ENCODE peak calls at places on chromosomes 6 and 20, in seven cellular contexts. One of them, this sample, is unnamed.

GRCh38 chr6:112413805-112414204 is 66.7 kb downstream of the RFPL4B start:
- DNase-seq in heart left ventricle: no peak
- DNase-seq in mucosa of descending colon: no peak
- DNase-seq in H9: no peak
- DNase-seq in lower leg skin: no peak
- DNase-seq in fibroblast of lung: no peak
- DNase-seq in mammary epithelial cell: peak
- DNase-seq in this sample: no peak

GRCh38 chr20:36010745-36011326 is 42.4 kb downstream of the CNBD2 start:
- DNase-seq in heart left ventricle: no peak
- DNase-seq in mucosa of descending colon: no peak
- DNase-seq in H9: no peak
- DNase-seq in lower leg skin: no peak
- DNase-seq in fibroblast of lung: no peak
- DNase-seq in mammary epithelial cell: no peak
- DNase-seq in this sample: no peak

GRCh38 chr6:121584591-121585369 is 149.3 kb downstream of the GJA1 start:
- DNase-seq in heart left ventricle: no peak
- DNase-seq in mucosa of descending colon: no peak
- DNase-seq in H9: no peak
- DNase-seq in lower leg skin: no peak
- DNase-seq in fibroblast of lung: peak
- DNase-seq in mammary epithelial cell: no peak
- DNase-seq in this sample: no peak

GRCh38 chr6:136736281-136736960 is 55.9 kb downstream of the MAP3K5 start:
- DNase-seq in heart left ventricle: no peak
- DNase-seq in mucosa of descending colon: no peak
- DNase-seq in H9: no peak
- DNase-seq in lower leg skin: no peak
- DNase-seq in fibroblast of lung: no peak
- DNase-seq in mammary epithelial cell: no peak
- DNase-seq in this sample: no peak

GRCh38 chr20:57779401-57780003 is 69.7 kb upstream of the PMEPA1 start:
- DNase-seq in heart left ventricle: no peak
- DNase-seq in mucosa of descending colon: no peak
- DNase-seq in H9: no peak
- DNase-seq in lower leg skin: peak
- DNase-seq in fibroblast of lung: no peak
- DNase-seq in mammary epithelial cell: peak
- DNase-seq in this sample: no peak

GRCh38 chr20:58352454-58352853 is 36.6 kb upstream of the VAPB start:
- DNase-seq in heart left ventricle: no peak
- DNase-seq in mucosa of descending colon: no peak
- DNase-seq in H9: no peak
- DNase-seq in lower leg skin: no peak
- DNase-seq in fibroblast of lung: no peak
- DNase-seq in mammary epithelial cell: no peak
- DNase-seq in this sample: peak

GRCh38 chr6:166940643-166941068 is 15.7 kb downstream of the RNASET2 start:
- DNase-seq in heart left ventricle: no peak
- DNase-seq in mucosa of descending colon: no peak
- DNase-seq in H9: no peak
- DNase-seq in lower leg skin: peak
- DNase-seq in fibroblast of lung: peak
- DNase-seq in mammary epithelial cell: no peak
- DNase-seq in this sample: no peak

GRCh38 chr20:14470231-14470894 is 133.0 kb upstream of the FLRT3 start:
- DNase-seq in heart left ventricle: no peak
- DNase-seq in mucosa of descending colon: peak
- DNase-seq in H9: no peak
- DNase-seq in lower leg skin: no peak
- DNase-seq in fibroblast of lung: no peak
- DNase-seq in mammary epithelial cell: no peak
- DNase-seq in this sample: no peak

GRCh38 chr6:131754088-131754487 is 43.3 kb upstream of the CTAGE9 start:
- DNase-seq in heart left ventricle: no peak
- DNase-seq in mucosa of descending colon: no peak
- DNase-seq in H9: no peak
- DNase-seq in lower leg skin: no peak
- DNase-seq in fibroblast of lung: peak
- DNase-seq in mammary epithelial cell: no peak
- DNase-seq in this sample: no peak

GRCh38 chr6:13926378-13926777 is 1.6 kb downstream of the RNF182 start:
- DNase-seq in heart left ventricle: no peak
- DNase-seq in mucosa of descending colon: no peak
- DNase-seq in H9: no peak
- DNase-seq in lower leg skin: no peak
- DNase-seq in fibroblast of lung: no peak
- DNase-seq in mammary epithelial cell: no peak
- DNase-seq in this sample: no peak

GRCh38 chr6:26556263-26557070 is 18.3 kb downstream of the HMGN4 start:
- DNase-seq in heart left ventricle: no peak
- DNase-seq in mucosa of descending colon: no peak
- DNase-seq in H9: peak
- DNase-seq in lower leg skin: no peak
- DNase-seq in fibroblast of lung: peak
- DNase-seq in mammary epithelial cell: peak
- DNase-seq in this sample: peak

GRCh38 chr20:8661229-8662023 is 407.5 kb upstream of the PLCB4 start:
- DNase-seq in heart left ventricle: no peak
- DNase-seq in mucosa of descending colon: no peak
- DNase-seq in H9: no peak
- DNase-seq in lower leg skin: no peak
- DNase-seq in fibroblast of lung: no peak
- DNase-seq in mammary epithelial cell: no peak
- DNase-seq in this sample: peak

DNA sequence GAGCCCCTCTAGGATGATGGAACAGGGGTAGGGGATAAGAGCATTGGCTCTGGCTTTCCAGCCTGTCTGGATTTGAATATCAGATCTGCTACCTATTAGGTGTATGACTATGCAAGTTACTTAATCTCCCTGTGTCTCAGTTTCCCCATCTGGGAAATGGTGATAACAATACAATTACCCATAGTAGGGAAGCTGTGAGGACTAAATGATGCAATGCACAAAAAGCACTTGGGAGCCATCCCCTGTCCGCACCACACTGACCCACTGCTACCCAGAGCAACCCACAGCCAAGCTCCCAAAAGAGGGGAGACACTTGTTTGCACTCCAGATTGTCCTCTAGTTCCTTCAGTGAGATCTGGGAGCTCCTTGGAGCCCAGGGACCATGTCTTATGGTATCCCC is 30.1 kb downstream of the C6orf132 start:
- DNase-seq in heart left ventricle: no peak
- DNase-seq in mucosa of descending colon: no peak
- DNase-seq in H9: no peak
- DNase-seq in lower leg skin: no peak
- DNase-seq in fibroblast of lung: no peak
- DNase-seq in mammary epithelial cell: no peak
- DNase-seq in this sample: no peak
- TF ChIP-seq CTCF in heart left ventricle: no peak
- TF ChIP-seq CTCF in mucosa of descending colon: no peak
- TF ChIP-seq CTCF in H9: no peak
- TF ChIP-seq CTCF in lower leg skin: no peak
- TF ChIP-seq CTCF in fibroblast of lung: no peak
- TF ChIP-seq CTCF in mammary epithelial cell: no peak
- TF ChIP-seq CTCF in this sample: no peak

GRCh38 chr6:1004885-1005635 is 306.8 kb upstream of the FOXQ1 start:
- DNase-seq in heart left ventricle: no peak
- DNase-seq in mucosa of descending colon: no peak
- DNase-seq in H9: no peak
- DNase-seq in lower leg skin: no peak
- DNase-seq in fibroblast of lung: no peak
- DNase-seq in mammary epithelial cell: peak
- DNase-seq in this sample: no peak
- TF ChIP-seq CTCF in heart left ventricle: no peak
- TF ChIP-seq CTCF in mucosa of descending colon: no peak
- TF ChIP-seq CTCF in H9: no peak
- TF ChIP-seq CTCF in lower leg skin: no peak
- TF ChIP-seq CTCF in fibroblast of lung: no peak
- TF ChIP-seq CTCF in mammary epithelial cell: no peak
- TF ChIP-seq CTCF in this sample: no peak

GRCh38 chr20:16666272-16666671 is 63.6 kb upstream of the SNRPB2 start:
- DNase-seq in heart left ventricle: no peak
- DNase-seq in mucosa of descending colon: no peak
- DNase-seq in H9: no peak
- DNase-seq in lower leg skin: no peak
- DNase-seq in fibroblast of lung: no peak
- DNase-seq in mammary epithelial cell: no peak
- DNase-seq in this sample: no peak
- TF ChIP-seq CTCF in heart left ventricle: no peak
- TF ChIP-seq CTCF in mucosa of descending colon: no peak
- TF ChIP-seq CTCF in H9: peak
- TF ChIP-seq CTCF in lower leg skin: no peak
- TF ChIP-seq CTCF in fibroblast of lung: no peak
- TF ChIP-seq CTCF in mammary epithelial cell: peak
- TF ChIP-seq CTCF in this sample: no peak

GRCh38 chr6:105714846-105715245 is 312.0 kb upstream of the PREP start:
- DNase-seq in heart left ventricle: no peak
- DNase-seq in mucosa of descending colon: no peak
- DNase-seq in H9: no peak
- DNase-seq in lower leg skin: no peak
- DNase-seq in fibroblast of lung: no peak
- DNase-seq in mammary epithelial cell: no peak
- DNase-seq in this sample: no peak

GRCh38 chr6:105711216-105711615 is 308.3 kb upstream of the PREP start:
- DNase-seq in heart left ventricle: no peak
- DNase-seq in mucosa of descending colon: no peak
- DNase-seq in H9: no peak
- DNase-seq in lower leg skin: no peak
- DNase-seq in fibroblast of lung: no peak
- DNase-seq in mammary epithelial cell: peak
- DNase-seq in this sample: no peak

GRCh38 chr6:105713474-105714118 is 310.7 kb upstream of the PREP start:
- DNase-seq in heart left ventricle: no peak
- DNase-seq in mucosa of descending colon: no peak
- DNase-seq in H9: no peak
- DNase-seq in lower leg skin: no peak
- DNase-seq in fibroblast of lung: peak
- DNase-seq in mammary epithelial cell: no peak
- DNase-seq in this sample: no peak
- TF ChIP-seq CTCF in heart left ventricle: no peak
- TF ChIP-seq CTCF in mucosa of descending colon: no peak
- TF ChIP-seq CTCF in H9: no peak
- TF ChIP-seq CTCF in lower leg skin: no peak
- TF ChIP-seq CTCF in fibroblast of lung: no peak
- TF ChIP-seq CTCF in mammary epithelial cell: no peak
- TF ChIP-seq CTCF in this sample: no peak

GRCh38 chr6:70289299-70289698 is 13.6 kb downstream of the COL9A1 start:
- DNase-seq in heart left ventricle: no peak
- DNase-seq in mucosa of descending colon: no peak
- DNase-seq in H9: no peak
- DNase-seq in lower leg skin: no peak
- DNase-seq in fibroblast of lung: no peak
- DNase-seq in mammary epithelial cell: no peak
- DNase-seq in this sample: no peak
- TF ChIP-seq CTCF in heart left ventricle: no peak
- TF ChIP-seq CTCF in mucosa of descending colon: no peak
- TF ChIP-seq CTCF in H9: peak
- TF ChIP-seq CTCF in lower leg skin: no peak
- TF ChIP-seq CTCF in fibroblast of lung: no peak
- TF ChIP-seq CTCF in mammary epithelial cell: no peak
- TF ChIP-seq CTCF in this sample: no peak

DNA sequence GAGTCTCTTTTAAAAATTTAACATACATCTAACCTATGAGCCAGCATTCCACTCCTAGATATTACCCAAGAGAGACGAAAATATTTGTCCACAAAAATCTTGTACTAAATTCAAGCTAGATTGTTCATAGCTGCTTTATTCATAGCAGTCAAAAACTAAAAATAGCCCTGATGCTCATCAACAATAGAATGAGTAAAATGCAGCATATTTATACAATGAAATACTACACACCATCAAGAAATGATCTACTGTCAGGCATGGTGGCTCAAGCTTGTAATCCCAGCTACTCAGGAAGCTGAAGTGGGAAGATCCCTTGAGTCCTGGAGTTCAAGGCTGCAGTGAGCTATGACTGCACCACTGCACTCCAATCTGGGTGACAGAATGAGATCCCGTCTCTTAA is 22.0 kb upstream of the SRC start:
- DNase-seq in heart left ventricle: no peak
- DNase-seq in mucosa of descending colon: no peak
- DNase-seq in H9: no peak
- DNase-seq in lower leg skin: no peak
- DNase-seq in fibroblast of lung: peak
- DNase-seq in mammary epithelial cell: peak
- DNase-seq in this sample: no peak
- TF ChIP-seq CTCF in heart left ventricle: no peak
- TF ChIP-seq CTCF in mucosa of descending colon: no peak
- TF ChIP-seq CTCF in H9: no peak
- TF ChIP-seq CTCF in lower leg skin: no peak
- TF ChIP-seq CTCF in fibroblast of lung: no peak
- TF ChIP-seq CTCF in mammary epithelial cell: no peak
- TF ChIP-seq CTCF in this sample: no peak